ENCODE peak calls at places on chromosomes 12 and 14, in five cellular contexts. L is foreskin fibroblast; I is B cell; V is lower leg skin; U is CD4-positive, alpha-beta T cell. B is an unnamed sample.

GRCh38 chr14:23094666-23095195 is at the start of gene ACIN1:
- DNase-seq in L (peak), U (peak), V (peak), I (peak), B (peak)

GRCh38 chr14:90060312-90060964 is 1.4 kb upstream of the KCNK13 start:
- DNase-seq in L (peak), U (peak), V (no peak), I (peak), B (no peak)

GRCh38 chr12:113778432-113779128 is 187.5 kb downstream of the RBM19 start:
- DNase-seq in I (no peak), V (no peak), U (no peak), L (no peak), B (no peak)

GRCh38 chr12:104605685-104606084 is 148.9 kb downstream of the CHST11 start:
- DNase-seq in L (no peak), I (no peak), U (no peak), V (peak), B (no peak)

GRCh38 chr12:7374423-7375144 is 69.4 kb downstream of the CD163L1 start:
- DNase-seq in V (no peak), U (no peak), I (no peak), L (peak), B (peak)

GRCh38 chr12:26153421-26154154 is 28.8 kb upstream of the BHLHE41 start:
- DNase-seq in V (no peak), U (no peak), I (no peak), L (peak), B (peak)

GRCh38 chr14:70888681-70889175 is 18.5 kb upstream of the PCNX1 start:
- DNase-seq in L (no peak), I (no peak), V (no peak), U (no peak), B (peak)

GRCh38 chr12:76519538-76519937 is 40.0 kb downstream of the OSBPL8 start:
- DNase-seq in L (no peak), V (no peak), U (no peak), I (no peak), B (no peak)

GRCh38 chr12:6229823-6230222 is 29.6 kb downstream of the CD9 start:
- DNase-seq in I (no peak), L (peak), V (peak), U (no peak), B (peak)

GRCh38 chr14:70808023-70808401 is 1.3 kb downstream of the MAP3K9 start:
- DNase-seq in V (no peak), L (no peak), I (peak), U (peak), B (no peak)

GRCh38 chr12:121858662-121859572 is at the start of gene HPD:
- DNase-seq in U (no peak), I (no peak), V (peak), L (peak), B (peak)

GRCh38 chr12:2484141-2484776 is 310.5 kb upstream of the FKBP4 start:
- DNase-seq in V (no peak), U (no peak), L (no peak), I (no peak), B (no peak)
- TF ChIP-seq CTCF in V (no peak), U (no peak), L (no peak), I (no peak), B (no peak)

GRCh38 chr12:57087689-57088441 is 1.0 kb upstream of the NAB2 start:
- DNase-seq in U (peak), I (peak), L (peak), V (peak), B (peak)
- TF ChIP-seq CTCF in U (no peak), I (no peak), L (no peak), V (no peak), B (no peak)

GRCh38 chr12:9751204-9752144 is 9.2 kb downstream of the CD69 start:
- DNase-seq in L (peak), V (no peak), I (no peak), U (no peak), B (no peak)
- TF ChIP-seq CTCF in L (peak), V (no peak), I (peak), U (peak), B (peak)

GRCh38 chr12:123010110-123010509 is 29.6 kb downstream of the ARL6IP4 start:
- DNase-seq in I (no peak), U (no peak), L (no peak), V (no peak), B (no peak)

GRCh38 chr12:123005081-123005626 is 24.7 kb downstream of the ARL6IP4 start:
- DNase-seq in L (no peak), I (no peak), U (no peak), V (no peak), B (no peak)

GRCh38 chr12:123010681-123011080 is 30.2 kb downstream of the ARL6IP4 start:
- DNase-seq in U (no peak), L (no peak), I (no peak), V (no peak), B (no peak)

GRCh38 chr12:123004287-123004686 is 23.8 kb downstream of the ARL6IP4 start:
- DNase-seq in V (no peak), U (no peak), L (no peak), I (no peak), B (no peak)

GRCh38 chr12:123006977-123007376 is 26.5 kb downstream of the ARL6IP4 start:
- DNase-seq in I (no peak), L (peak), U (no peak), V (no peak), B (no peak)
- TF ChIP-seq CTCF in I (no peak), L (no peak), U (no peak), V (no peak), B (no peak)

DNA sequence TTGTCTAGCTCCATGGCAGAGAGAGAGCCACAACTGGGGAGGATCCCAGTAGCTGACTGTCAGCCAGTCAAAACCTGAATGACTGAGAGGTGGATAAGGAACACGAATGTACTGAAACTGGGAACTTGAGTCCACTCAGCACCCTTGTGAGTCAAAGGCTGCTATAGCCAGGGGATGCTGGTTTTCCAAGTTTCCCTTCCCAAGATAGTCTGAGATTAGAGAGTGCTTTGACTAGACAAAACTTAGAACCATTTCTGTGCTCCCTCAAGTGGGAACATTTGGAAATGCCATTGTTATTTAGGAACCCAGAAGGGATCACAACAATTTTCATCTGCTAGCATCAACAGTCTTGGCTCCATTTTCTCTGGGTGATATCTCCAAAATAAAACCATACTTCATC is 4.0 kb downstream of the PRKAG1 start:
- DNase-seq in V (no peak), U (no peak), L (peak), I (no peak), B (no peak)
- TF ChIP-seq CTCF in V (no peak), U (no peak), L (peak), I (no peak), B (peak)

GRCh38 chr14:99749142-99749541 is 44.1 kb upstream of the EML1 start:
- DNase-seq in L (no peak), I (no peak), V (no peak), U (no peak), B (no peak)
- TF ChIP-seq CTCF in L (no peak), I (no peak), V (no peak), U (no peak), B (peak)

DNA sequence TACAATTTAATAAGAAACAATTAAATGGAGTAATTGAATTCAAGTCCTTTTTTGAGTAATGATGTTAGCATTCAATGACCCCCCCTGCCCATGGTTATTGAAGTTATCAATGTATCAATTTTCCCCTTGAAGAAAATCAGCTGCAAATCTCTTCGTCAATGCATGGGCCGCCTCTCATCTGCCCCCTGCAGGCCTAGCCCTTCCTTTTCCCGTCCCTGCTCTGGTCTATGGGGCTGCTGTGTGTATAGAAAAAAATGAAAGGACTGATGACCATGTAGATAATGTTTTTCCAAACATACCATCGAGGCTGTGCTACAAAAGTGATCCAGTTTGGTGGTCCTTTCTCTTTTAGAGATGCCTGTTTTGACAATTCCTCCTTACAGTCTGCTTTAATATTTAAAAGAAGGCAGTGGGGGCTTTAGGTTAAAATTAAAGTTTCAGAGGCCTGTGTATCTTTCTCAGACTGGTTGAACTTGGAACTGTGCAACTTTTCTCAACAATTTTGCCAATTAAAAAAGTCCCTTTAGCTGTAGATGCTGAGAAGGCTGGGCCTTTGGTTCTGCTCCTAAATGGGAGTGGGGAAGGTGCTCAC is 98.4 kb downstream of the APAF1 start:
- DNase-seq in I (no peak), L (no peak), U (no peak), V (no peak), B (no peak)
- TF ChIP-seq CTCF in I (peak), L (peak), U (no peak), V (no peak), B (no peak)

DNA sequence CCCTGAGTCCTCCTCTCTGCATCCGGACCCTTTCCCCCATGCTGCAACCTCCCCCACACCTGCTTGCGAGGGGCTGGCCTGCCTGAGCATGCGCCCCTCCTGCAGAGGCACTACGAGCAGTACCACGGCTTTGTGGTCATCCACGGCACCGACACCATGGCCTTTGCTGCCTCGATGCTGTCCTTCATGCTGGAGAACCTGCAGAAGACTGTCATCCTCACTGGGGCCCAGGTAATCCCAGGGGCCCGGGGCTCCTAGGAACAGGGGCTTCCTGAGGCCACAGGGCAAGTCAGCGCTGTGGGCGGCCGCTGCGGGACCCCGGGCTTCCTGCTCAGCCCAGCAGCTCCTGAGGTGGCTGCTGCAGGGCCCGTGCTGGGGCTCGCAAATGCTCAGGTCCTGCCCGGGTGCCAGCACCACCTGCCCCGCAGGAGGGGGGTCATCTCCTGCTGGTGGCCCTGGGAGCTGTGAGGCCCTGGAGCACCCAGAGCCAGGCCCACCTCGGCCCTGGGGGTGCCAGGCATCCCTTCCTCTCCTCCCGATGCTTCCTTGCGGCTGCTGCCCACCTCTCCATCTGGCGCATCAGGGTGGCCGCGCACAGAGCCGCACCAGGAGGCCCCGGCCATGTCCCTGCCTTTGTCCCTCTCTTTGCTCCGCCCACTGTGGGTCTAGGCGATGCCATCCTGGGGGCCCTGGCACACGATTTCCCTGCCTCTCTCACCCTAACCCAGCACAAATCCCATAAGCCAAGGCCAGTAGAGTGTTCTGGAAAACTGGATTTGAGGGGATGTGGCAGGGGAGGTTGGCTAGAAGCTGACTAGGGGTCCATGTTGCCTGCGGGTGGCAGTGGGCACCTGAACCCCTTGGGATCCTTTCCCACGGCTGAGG is 10.2 kb downstream of the ASPG start:
- DNase-seq in I (no peak), V (no peak), U (no peak), L (no peak), B (no peak)
- TF ChIP-seq CTCF in I (no peak), V (no peak), U (no peak), L (no peak), B (no peak)

B was measured in AG09309.